ENCODE peak calls at places on chromosomes 7 and 10, in nine cellular contexts. J is kidney glomerular epithelial cell, V is colonic mucosa, L is prostate gland, Y is nucleus accumbens, Z is C1 segment of cervical spinal cord, O is H54, B is iPS DF 6.9, E is aorta. M is an unnamed sample.

GRCh38 chr7:27068316-27068715 is 27.5 kb downstream of the HOXA1 start:
- DNase-seq in J (no peak), V (no peak), L (no peak), Y (no peak), Z (no peak), O (no peak), B (no peak), E (no peak), M (no peak)

GRCh38 chr7:2928613-2929311 is 84.7 kb upstream of the GNA12 start:
- DNase-seq in J (no peak), V (no peak), L (no peak), Y (no peak), Z (no peak), O (no peak), B (no peak), E (peak), M (no peak)

GRCh38 chr10:54585572-54585971 is 215.5 kb downstream of the PCDH15 start:
- DNase-seq in J (no peak), V (no peak), L (no peak), Y (no peak), Z (no peak), O (no peak), B (no peak), E (no peak), M (no peak)

GRCh38 chr7:135938563-135938962 is 38.6 kb downstream of the MTPN start:
- DNase-seq in J (no peak), V (no peak), L (no peak), Y (no peak), Z (no peak), O (no peak), B (no peak), E (no peak), M (no peak)

GRCh38 chr7:102012941-102013461 is 195.6 kb downstream of the CUX1 start:
- DNase-seq in J (no peak), V (no peak), L (no peak), Y (no peak), Z (no peak), O (no peak), B (no peak), E (no peak), M (no peak)

GRCh38 chr7:136685506-136685905 is 182.9 kb upstream of the CHRM2 start:
- DNase-seq in J (no peak), V (no peak), L (no peak), Y (no peak), Z (no peak), O (no peak), B (no peak), E (no peak), M (no peak)

GRCh38 chr7:1340640-1341360 is 108.1 kb downstream of the UNCX start:
- DNase-seq in J (no peak), V (no peak), L (no peak), Y (no peak), Z (no peak), O (no peak), B (no peak), E (peak), M (no peak)

GRCh38 chr7:39217752-39218151 is 240.0 kb downstream of the POU6F2 start:
- DNase-seq in J (no peak), V (no peak), L (no peak), Y (no peak), Z (no peak), O (no peak), B (no peak), E (no peak), M (no peak)

GRCh38 chr7:152866791-152867481 is 107.4 kb downstream of the ACTR3B start:
- DNase-seq in J (no peak), V (no peak), L (no peak), Y (no peak), Z (no peak), O (no peak), B (no peak), E (no peak), M (no peak)

GRCh38 chr10:60645928-60646433 is 132.3 kb upstream of the CDK1 start:
- DNase-seq in J (no peak), V (no peak), L (no peak), Y (no peak), Z (no peak), O (no peak), B (no peak), E (no peak), M (no peak)

GRCh38 chr10:35780970-35781642 is 139.0 kb upstream of the FZD8 start:
- DNase-seq in J (peak), V (no peak), L (no peak), Y (no peak), Z (no peak), O (no peak), B (no peak), E (no peak), M (peak)

GRCh38 chr7:107742678-107743566 is 1.0 kb upstream of the CBLL1 start:
- DNase-seq in J (peak), V (peak), L (peak), Y (peak), Z (no peak), O (peak), B (peak), E (peak), M (no peak)

GRCh38 chr7:8455426-8455825 is 22.0 kb downstream of the NXPH1 start:
- DNase-seq in J (no peak), V (no peak), L (no peak), Y (no peak), Z (no peak), O (no peak), B (no peak), E (no peak), M (no peak)

GRCh38 chr7:90677742-90678439 is 81.8 kb downstream of the CDK14 start:
- DNase-seq in J (no peak), V (no peak), L (no peak), Y (no peak), Z (no peak), O (no peak), B (no peak), E (no peak), M (no peak)

GRCh38 chr10:24307696-24308476 is 98.9 kb downstream of the KIAA1217 start:
- DNase-seq in J (no peak), V (no peak), L (no peak), Y (peak), Z (no peak), O (no peak), B (no peak), E (no peak), M (no peak)

GRCh38 chr7:3673524-3673923 is 372.5 kb downstream of the SDK1 start:
- DNase-seq in J (no peak), V (peak), L (peak), Y (no peak), Z (no peak), O (peak), B (peak), E (no peak), M (no peak)

GRCh38 chr7:99848420-99849216 is 20.8 kb downstream of the CYP3A43 start:
- DNase-seq in J (no peak), V (peak), L (no peak), Y (no peak), Z (no peak), O (no peak), B (no peak), E (no peak), M (no peak)

GRCh38 chr10:124722812-124723783 is 21.1 kb downstream of the FAM53B start:
- DNase-seq in J (no peak), V (no peak), L (no peak), Y (no peak), Z (no peak), O (no peak), B (no peak), E (peak), M (peak)

GRCh38 chr7:77536017-77536412 is 1.1 kb upstream of the PTPN12 start:
- DNase-seq in J (no peak), V (no peak), L (no peak), Y (no peak), Z (no peak), O (no peak), B (no peak), E (no peak), M (no peak)

GRCh38 chr7:8295638-8296361 is 33.8 kb upstream of the ICA1 start:
- DNase-seq in J (peak), V (peak), L (peak), Y (no peak), Z (no peak), O (peak), B (peak), E (no peak), M (peak)

GRCh38 chr10:29951441-29951931 is 107.9 kb downstream of the JCAD start:
- DNase-seq in J (no peak), V (no peak), L (peak), Y (no peak), Z (no peak), O (no peak), B (no peak), E (no peak), M (peak)

GRCh38 chr7:51356849-51357516 is 40.4 kb upstream of the COBL start:
- DNase-seq in J (peak), V (no peak), L (peak), Y (no peak), Z (no peak), O (no peak), B (no peak), E (no peak), M (peak)

GRCh38 chr10:109963439-109963838 is 40.1 kb upstream of the XPNPEP1 start:
- DNase-seq in J (no peak), V (no peak), L (no peak), Y (no peak), Z (no peak), O (no peak), B (no peak), E (no peak), M (no peak)